ENCODE peak calls at places on chromosomes 7 and 10, in six cellular contexts. Q is trophoblast cell, W is IMR-90, C is H9, D is H1, S is mesenchymal stem cell. Z is an unnamed sample.
A peak's percentile ranks its signal among the peaks of the same experiment; 100 is the strongest.

GRCh38 chr10:76675951-76676587 is 961.5 kb downstream of the KCNMA1 start:
- DNase-seq in Q (no peak), W (no peak), C (no peak), D (no peak), S (no peak), Z (no peak)

GRCh38 chr10:4334076-4334475 is 491.9 kb upstream of the AKR1E2 start:
- DNase-seq in Q (no peak), W (no peak), C (no peak), D (no peak), S (no peak), Z (no peak)

GRCh38 chr7:138785587-138786437 is 12.0 kb upstream of the TMEM213 start:
- DNase-seq in Q (peak; percentile 81), W (peak; percentile 11), C (no peak), D (no peak), S (no peak), Z (no peak)

GRCh38 chr10:120456626-120457430 is at the start of gene PLPP4:
- DNase-seq in Q (peak; percentile 17), W (no peak), C (peak; percentile 46), D (no peak), S (peak; percentile 48), Z (peak; percentile 48)

GRCh38 chr7:82566752-82567151 is 123.2 kb upstream of the CACNA2D1 start:
- DNase-seq in Q (no peak), W (no peak), C (no peak), D (no peak), S (no peak), Z (no peak)

GRCh38 chr7:82183633-82184032 is 259.9 kb downstream of the CACNA2D1 start:
- DNase-seq in Q (no peak), W (peak; percentile 87), C (no peak), D (no peak), S (peak; percentile 9), Z (no peak)

GRCh38 chr10:121165276-121165675 is 314.1 kb downstream of the WDR11 start:
- DNase-seq in Q (no peak), W (no peak), C (no peak), D (no peak), S (peak; percentile 4), Z (no peak)

GRCh38 chr7:111735661-111736323 is 173.5 kb upstream of the IMMP2L start:
- DNase-seq in Q (peak; percentile 92), W (peak; percentile 77), C (peak; percentile 51), D (peak; percentile 9), S (peak; percentile 79), Z (peak; percentile 64)

GRCh38 chr7:132113536-132114409 is 462.5 kb downstream of the PLXNA4 start:
- DNase-seq in Q (no peak), W (no peak), C (peak; percentile 13), D (no peak), S (no peak), Z (no peak)

GRCh38 chr7:151992375-151992774 is 33.1 kb upstream of the GALNT11 start:
- DNase-seq in Q (peak; percentile 56), W (no peak), C (peak; percentile 90), D (peak; percentile 60), S (peak; percentile 19), Z (peak; percentile 43)

GRCh38 chr7:73308074-73308664 is 457 bp downstream of the NSUN5 start:
- DNase-seq in Q (peak; percentile 8), W (no peak), C (no peak), D (no peak), S (no peak), Z (no peak)

DNA sequence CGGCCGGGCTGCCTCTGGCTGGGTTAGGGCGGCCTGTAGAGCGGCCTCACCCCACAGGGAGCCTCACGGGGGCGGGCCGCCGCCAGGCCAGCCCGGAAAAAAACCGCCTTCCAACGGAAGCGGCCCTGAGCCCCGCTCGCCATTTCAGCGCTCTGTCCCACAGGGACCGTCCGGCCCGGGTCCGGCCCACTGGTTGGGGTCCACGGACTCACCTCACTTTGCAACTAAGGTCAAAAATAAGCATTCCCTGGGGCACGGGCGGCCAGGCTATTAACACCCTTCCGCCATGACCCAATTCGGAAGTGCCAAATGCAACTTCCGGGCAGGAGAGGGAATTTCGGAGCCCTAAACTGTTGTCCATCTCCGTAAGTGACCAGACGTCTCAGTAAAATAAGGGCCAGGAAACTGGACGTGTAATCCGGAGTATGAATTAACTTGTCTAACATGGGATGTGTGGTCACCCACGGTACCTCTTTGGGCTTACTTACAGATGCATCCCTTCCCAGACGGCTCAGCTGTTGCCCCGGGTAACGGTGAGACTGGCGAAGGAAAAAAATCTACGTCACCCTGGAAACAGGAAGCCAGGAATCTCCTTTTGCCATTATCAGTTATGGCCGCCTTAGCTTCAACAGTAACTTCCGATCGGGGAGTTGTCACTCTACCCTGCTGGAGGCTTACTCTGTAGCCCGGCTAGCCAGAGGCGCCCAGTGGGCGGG is at the start of gene BBIP1:
- DNase-seq in Q (peak; percentile 100), W (peak; percentile 100), C (no peak), D (peak; percentile 99), S (peak; percentile 100), Z (peak; percentile 99)
- H2BK5ac ChIP-seq in Q (peak within 1 kb of the TSS; percentile 94), W (peak within 1 kb of the TSS; percentile 94), C (no peak within 1 kb of the TSS), D (peak within 1 kb of the TSS; percentile 85), S (peak within 1 kb of the TSS; percentile 97), Z (peak within 1 kb of the TSS; percentile 77)

GRCh38 chr10:89360153-89360552 is 17.7 kb upstream of the IFIT1B start:
- DNase-seq in Q (no peak), W (no peak), C (no peak), D (no peak), S (no peak), Z (no peak)

GRCh38 chr10:89357955-89358354 is 19.9 kb upstream of the IFIT1B start:
- DNase-seq in Q (no peak), W (no peak), C (no peak), D (no peak), S (no peak), Z (no peak)

GRCh38 chr10:89355373-89355772 is 22.5 kb upstream of the IFIT1B start:
- DNase-seq in Q (no peak), W (peak; percentile 85), C (no peak), D (no peak), S (peak; percentile 40), Z (no peak)

GRCh38 chr10:89352802-89353201 is 25.0 kb downstream of the IFIT3 start:
- DNase-seq in Q (no peak), W (no peak), C (no peak), D (no peak), S (peak; percentile 18), Z (no peak)

DNA sequence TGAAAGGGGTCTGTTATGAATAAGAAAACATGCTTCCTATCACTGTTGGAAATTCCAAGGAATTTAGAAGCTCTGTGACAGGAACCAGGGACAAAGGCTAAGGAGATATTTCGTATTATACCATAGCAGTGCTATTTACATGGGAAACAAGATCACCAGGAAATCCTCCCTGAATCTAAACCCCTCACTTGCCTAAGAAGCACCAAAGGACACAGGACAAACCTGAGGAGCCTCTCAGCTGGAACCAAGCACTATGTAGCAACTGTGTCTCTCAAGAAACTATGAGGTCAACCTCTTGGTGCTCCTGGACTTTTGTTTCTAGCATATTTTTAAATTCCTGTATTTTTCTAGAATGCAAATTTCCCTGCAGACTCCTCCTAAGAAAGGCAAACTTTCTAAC is 20.8 kb upstream of the IFIT1B start:
- DNase-seq in Q (no peak), W (no peak), C (no peak), D (no peak), S (no peak), Z (no peak)
- H4K91ac ChIP-seq in Q (no peak overlapping the region), W (no peak overlapping the region), C (no peak overlapping the region), D (no peak overlapping the region), S (no peak overlapping the region), Z (no peak overlapping the region)

DNA sequence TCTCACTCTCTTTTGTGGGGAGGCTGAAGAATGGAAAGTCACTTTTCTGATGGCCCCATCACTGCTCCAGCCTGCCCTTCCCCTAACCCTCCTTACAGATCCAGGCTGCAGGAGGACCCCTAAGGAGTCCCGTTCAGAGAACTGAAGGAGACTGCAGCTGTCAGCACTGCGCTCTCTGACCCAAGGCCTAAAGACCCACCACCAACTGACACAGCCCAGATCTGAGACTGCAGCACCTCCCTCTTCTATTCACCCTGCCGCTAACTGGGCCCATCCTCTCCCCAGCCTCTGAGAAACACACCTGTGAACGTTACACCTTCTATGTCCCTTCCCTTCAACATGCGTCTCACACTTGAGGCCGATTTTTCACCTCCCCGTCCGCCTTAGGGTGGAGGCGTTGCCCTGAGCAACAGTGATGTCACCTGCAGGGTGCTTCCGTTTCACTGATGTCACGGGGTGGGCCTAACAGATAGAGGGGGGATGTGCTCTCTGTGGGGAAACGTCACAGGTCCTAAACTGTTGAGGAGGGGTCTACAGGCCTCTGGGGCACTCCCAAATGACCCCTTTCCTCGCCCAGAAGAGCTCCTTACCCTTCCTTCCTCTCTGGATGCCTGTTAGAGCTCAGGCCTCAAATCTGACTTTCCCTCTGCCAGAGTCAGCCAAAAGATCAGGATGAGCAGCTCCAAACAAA is 5.1 kb downstream of the ITPRIP start:
- DNase-seq in Q (peak; percentile 44), W (no peak), C (no peak), D (no peak), S (no peak), Z (no peak)
- H2BK5ac ChIP-seq in Q (no peak overlapping the region), W (peak overlapping the region; percentile 11), C (no peak overlapping the region), D (peak overlapping the region; percentile 62), S (no peak overlapping the region), Z (no peak overlapping the region)

GRCh38 chr10:129655679-129656031 is 188.6 kb downstream of the MGMT start:
- DNase-seq in Q (no peak), W (no peak), C (no peak), D (no peak), S (no peak), Z (no peak)
- H4K91ac ChIP-seq in Q (no peak overlapping the region), W (no peak overlapping the region), C (no peak overlapping the region), D (no peak overlapping the region), S (no peak overlapping the region), Z (no peak overlapping the region)

GRCh38 chr10:73413528-73414229 is at the start of gene ANXA7:
- DNase-seq in Q (peak; percentile 92), W (peak; percentile 75), C (peak; percentile 97), D (peak; percentile 62), S (peak; percentile 89), Z (peak; percentile 87)
- H2BK5ac ChIP-seq in Q (peak within 1 kb of the TSS; percentile 93), W (peak within 1 kb of the TSS; percentile 76), C (no peak within 1 kb of the TSS), D (peak within 1 kb of the TSS; percentile 96), S (peak within 1 kb of the TSS; percentile 84), Z (peak within 1 kb of the TSS; percentile 75)

DNA sequence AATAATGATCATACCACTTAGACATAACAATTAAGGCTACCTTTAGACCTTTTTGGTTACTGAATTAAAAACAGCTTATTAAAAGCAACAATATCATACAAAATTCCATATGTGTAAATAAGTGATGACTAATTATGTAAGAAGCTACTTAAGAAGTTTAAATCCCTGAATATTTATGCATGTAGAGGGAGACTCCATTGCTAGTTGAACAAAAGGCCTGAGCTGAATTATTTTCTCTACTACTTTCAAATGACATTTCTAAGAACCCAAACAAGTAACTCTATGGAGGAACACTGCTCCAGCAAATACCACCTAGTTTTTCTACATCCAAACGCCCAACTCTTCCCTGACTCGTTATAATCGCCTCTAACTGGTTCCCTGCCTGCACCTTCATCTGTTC is 31.5 kb downstream of the EPC1 start:
- DNase-seq in Q (no peak), W (no peak), C (no peak), D (no peak), S (no peak), Z (no peak)
- H4K91ac ChIP-seq in Q (no peak overlapping the region), W (no peak overlapping the region), C (no peak overlapping the region), D (no peak overlapping the region), S (no peak overlapping the region), Z (no peak overlapping the region)

Z was measured in neuronal stem cell.